ENCODE peak calls at places on chromosome 19, in seven cellular contexts. A is mammary epithelial cell, K is IMR-90, E is WERI-Rb-1, C is small intestine, F is astrocyte, B is thoracic aorta. M is an unnamed sample.

GRCh38 chr19:46776927-46777911 is 11.2 kb downstream of the SLC1A5 start:
- DNase-seq in A (no peak), K (no peak), E (peak), C (no peak), F (no peak), B (no peak), M (no peak)

GRCh38 chr19:42942187-42942789 is 5.3 kb upstream of the PSG7 start:
- DNase-seq in A (peak), K (peak), E (peak), C (no peak), F (peak), B (no peak), M (no peak)

GRCh38 chr19:15038304-15038703 is 11.0 kb upstream of the CASP14 start:
- DNase-seq in A (peak), K (no peak), E (no peak), C (no peak), F (no peak), B (no peak), M (peak)

GRCh38 chr19:46447824-46448223 is 19.1 kb upstream of the PNMA8C start:
- DNase-seq in A (no peak), K (no peak), E (no peak), C (no peak), F (no peak), B (no peak), M (no peak)

GRCh38 chr19:50564229-50565105 is 3.8 kb downstream of the LRRC4B start:
- DNase-seq in A (no peak), K (no peak), E (no peak), C (no peak), F (no peak), B (no peak), M (no peak)

GRCh38 chr19:45186509-45187334 is 8.1 kb downstream of the BLOC1S3 start:
- DNase-seq in A (no peak), K (peak), E (no peak), C (no peak), F (no peak), B (no peak), M (no peak)

GRCh38 chr19:45402469-45403070 is 2.3 kb downstream of the PPP1R13L start:
- DNase-seq in A (peak), K (no peak), E (no peak), C (peak), F (no peak), B (no peak), M (peak)

GRCh38 chr19:40596608-40597328 is 4.4 kb upstream of the LTBP4 start:
- DNase-seq in A (no peak), K (peak), E (peak), C (peak), F (no peak), B (no peak), M (no peak)

GRCh38 chr19:8571006-8571411 is 6.2 kb downstream of the MYO1F start:
- DNase-seq in A (no peak), K (peak), E (no peak), C (peak), F (peak), B (no peak), M (no peak)

GRCh38 chr19:5170329-5170745 is 170.3 kb downstream of the PTPRS start:
- DNase-seq in A (no peak), K (no peak), E (peak), C (peak), F (no peak), B (no peak), M (no peak)

GRCh38 chr19:5171711-5172110 is 168.9 kb downstream of the PTPRS start:
- DNase-seq in A (no peak), K (no peak), E (no peak), C (no peak), F (peak), B (no peak), M (no peak)

GRCh38 chr19:5165697-5166019 is 175.0 kb downstream of the PTPRS start:
- DNase-seq in A (no peak), K (no peak), E (no peak), C (no peak), F (no peak), B (no peak), M (no peak)

DNA sequence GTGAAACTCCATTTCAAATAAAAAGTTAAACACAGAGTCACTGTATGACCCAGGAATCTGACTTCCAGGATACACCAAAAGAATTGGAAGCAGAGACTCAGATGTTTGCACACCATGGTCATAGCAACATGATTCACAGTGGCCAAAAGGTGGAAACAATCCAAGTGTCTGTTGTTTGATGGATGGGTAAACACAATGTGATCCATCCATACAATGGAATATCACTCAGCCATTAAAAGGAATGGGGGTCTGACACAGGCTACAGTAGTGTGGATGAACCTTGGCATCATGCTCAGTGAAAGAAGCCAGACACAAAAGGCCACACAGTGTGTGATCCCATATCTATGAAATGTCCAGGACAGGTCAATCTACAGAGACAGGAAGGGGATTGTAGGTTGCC is 174.3 kb downstream of the PTPRS start:
- DNase-seq in A (peak), K (peak), E (no peak), C (no peak), F (peak), B (no peak), M (peak)
- H3K27ac ChIP-seq in A (no peak), K (no peak), E (no peak), C (no peak), F (no peak), B (no peak), M (no peak)

DNA sequence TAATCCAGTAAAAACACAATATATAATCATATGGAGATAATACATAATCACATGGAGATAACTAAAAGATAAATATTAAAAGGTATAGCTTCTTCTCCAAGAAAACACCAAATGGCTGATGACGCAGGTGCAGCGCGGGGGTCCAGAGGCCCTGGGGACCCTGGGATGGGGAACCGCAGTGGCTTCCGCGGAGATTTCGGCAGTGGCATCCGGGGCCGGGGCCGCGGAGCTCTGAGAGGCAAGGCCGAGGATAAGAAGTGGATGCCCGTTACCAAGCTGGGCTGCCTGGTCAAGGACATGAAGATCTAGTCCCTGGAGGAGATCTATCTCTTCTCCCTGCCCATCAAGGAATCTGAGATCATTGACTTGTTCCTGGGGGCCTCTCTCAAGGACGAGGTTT is 10.5 kb downstream of the ZNF44 start:
- DNase-seq in A (no peak), K (no peak), E (no peak), C (no peak), F (no peak), B (no peak), M (no peak)
- H3K27ac ChIP-seq in A (no peak), K (no peak), E (no peak), C (no peak), F (no peak), B (no peak), M (no peak)

DNA sequence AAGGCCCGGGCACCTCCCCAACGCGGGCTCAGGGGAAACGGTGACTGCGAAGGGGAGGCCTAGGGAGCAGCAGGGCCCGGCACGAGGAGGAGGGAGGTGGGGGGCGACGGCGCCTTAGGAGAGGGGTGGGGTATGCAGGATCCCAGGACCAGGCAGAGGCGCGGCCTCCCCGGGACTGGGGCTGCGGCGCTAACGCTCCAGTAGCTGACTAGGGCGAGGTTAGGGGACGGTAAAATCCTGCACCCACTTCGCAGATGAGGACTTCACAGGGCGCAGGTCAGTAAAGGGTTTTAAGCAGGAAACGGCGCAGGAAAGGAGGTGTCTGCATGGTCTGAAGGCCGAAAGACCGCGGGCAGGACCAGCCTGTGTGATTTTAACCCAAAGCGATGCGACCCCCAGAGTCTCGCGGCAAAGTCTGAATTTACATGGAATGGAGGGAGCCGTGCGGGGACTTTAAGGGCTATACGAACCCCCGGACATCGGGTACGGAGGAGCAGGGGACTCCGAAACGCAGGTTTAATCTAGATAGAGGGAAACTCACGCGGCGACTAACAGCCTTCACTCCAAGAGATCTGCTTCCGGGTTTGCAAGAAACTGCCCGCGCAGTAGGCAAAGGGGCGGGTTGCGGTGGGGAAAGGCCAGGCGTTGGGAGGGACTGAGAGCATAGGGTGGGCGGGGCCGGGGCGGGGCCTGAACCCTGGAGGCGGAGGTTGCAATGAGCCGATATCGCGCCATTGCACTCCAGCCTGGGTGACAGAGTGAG is at the start of gene ZNF665:
- DNase-seq in A (peak), K (peak), E (peak), C (peak), F (peak), B (peak), M (peak)
- H3K27ac ChIP-seq in A (peak), K (peak), E (peak), C (peak), F (peak), B (peak), M (peak)

GRCh38 chr19:1579222-1579621 is 11.1 kb upstream of the MEX3D start:
- DNase-seq in A (no peak), K (no peak), E (no peak), C (no peak), F (no peak), B (no peak), M (no peak)

GRCh38 chr19:1582201-1582600 is 10.5 kb downstream of the MBD3 start:
- DNase-seq in A (no peak), K (no peak), E (no peak), C (no peak), F (no peak), B (no peak), M (no peak)

GRCh38 chr19:1580957-1581356 is 11.7 kb downstream of the MBD3 start:
- DNase-seq in A (no peak), K (no peak), E (no peak), C (no peak), F (no peak), B (no peak), M (no peak)

GRCh38 chr19:1577929-1578618 is 9.9 kb upstream of the MEX3D start:
- DNase-seq in A (no peak), K (no peak), E (no peak), C (no peak), F (no peak), B (no peak), M (no peak)

DNA sequence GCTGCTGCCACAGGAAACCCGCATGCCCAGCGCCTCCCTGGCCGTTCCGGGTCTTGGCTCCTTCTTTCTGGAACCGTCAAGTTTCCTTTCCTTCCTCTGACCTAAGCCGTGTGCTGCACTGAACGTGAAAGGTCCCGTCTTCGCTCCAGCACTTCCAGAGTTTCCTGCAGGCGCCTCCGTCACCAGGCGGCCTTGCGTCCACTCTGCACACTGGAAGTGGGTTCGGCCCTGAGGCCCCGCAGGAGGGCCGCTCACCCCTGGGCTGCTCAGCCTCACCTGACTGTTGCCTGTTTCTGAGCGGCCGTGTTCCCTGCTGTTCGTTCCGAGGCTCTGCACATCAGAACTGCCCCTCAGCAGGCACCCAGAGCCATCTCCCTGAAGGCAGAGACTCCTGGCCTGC is 12.3 kb upstream of the MEX3D start:
- DNase-seq in A (no peak), K (no peak), E (no peak), C (no peak), F (no peak), B (no peak), M (no peak)
- H3K27ac ChIP-seq in A (no peak), K (no peak), E (no peak), C (no peak), F (no peak), B (no peak), M (no peak)

GRCh38 chr19:662207-662961 is 630 bp downstream of the RNF126 start:
- DNase-seq in A (peak), K (peak), E (peak), C (peak), F (peak), B (no peak), M (no peak)
- H3K27ac ChIP-seq in A (peak), K (peak), E (peak), C (peak), F (peak), B (peak), M (peak)

GRCh38 chr19:58572818-58573657 is at the start of gene MZF1:
- DNase-seq in A (peak), K (peak), E (peak), C (peak), F (peak), B (peak), M (peak)

GRCh38 chr19:58572026-58572817 is 913 bp downstream of the MZF1 start:
- DNase-seq in A (no peak), K (no peak), E (no peak), C (no peak), F (no peak), B (no peak), M (no peak)

GRCh38 chr19:58575183-58576041 is 2.3 kb upstream of the MZF1 start:
- DNase-seq in A (peak), K (peak), E (peak), C (peak), F (peak), B (peak), M (peak)

GRCh38 chr19:58571575-58571947 is 1.6 kb downstream of the MZF1 start:
- DNase-seq in A (no peak), K (no peak), E (no peak), C (no peak), F (no peak), B (no peak), M (no peak)

DNA sequence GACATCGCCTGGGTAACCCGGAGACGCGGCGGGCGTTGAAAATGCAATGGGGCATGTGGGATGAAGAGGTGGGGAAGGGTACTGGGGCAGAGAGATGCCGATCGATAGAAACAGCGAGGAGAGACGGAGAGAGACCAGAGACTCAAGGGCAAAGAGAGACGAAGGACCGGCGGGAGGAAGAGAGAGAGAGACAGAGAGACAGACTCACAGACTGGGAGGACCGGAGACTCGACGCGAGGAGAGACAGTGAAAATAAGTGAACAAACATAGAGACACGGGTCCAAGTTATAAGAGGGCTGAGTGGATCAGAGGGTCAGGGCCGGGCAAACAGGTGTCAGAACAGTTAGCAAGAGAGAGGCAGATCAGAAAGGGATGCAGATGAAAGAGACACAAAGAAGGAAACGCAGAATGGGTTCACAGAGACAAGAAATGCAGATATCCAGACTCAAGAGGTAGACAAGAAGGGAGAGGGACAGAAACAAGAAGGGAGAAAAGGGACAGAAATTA is 576 bp upstream of the MZF1 start:
- DNase-seq in A (no peak), K (no peak), E (no peak), C (no peak), F (no peak), B (no peak), M (no peak)
- H3K27ac ChIP-seq in A (peak), K (peak), E (peak), C (peak), F (peak), B (peak), M (peak)

GRCh38 chr19:1747285-1748114 is 5.8 kb upstream of the ONECUT3 start:
- DNase-seq in A (peak), K (peak), E (no peak), C (peak), F (peak), B (no peak), M (peak)

GRCh38 chr19:1745589-1746031 is 7.7 kb upstream of the ONECUT3 start:
- DNase-seq in A (no peak), K (no peak), E (no peak), C (no peak), F (no peak), B (no peak), M (no peak)

GRCh38 chr19:1748115-1748702 is 5.1 kb upstream of the ONECUT3 start:
- DNase-seq in A (no peak), K (no peak), E (no peak), C (peak), F (no peak), B (no peak), M (peak)

GRCh38 chr19:1744822-1745563 is 8.3 kb upstream of the ONECUT3 start:
- DNase-seq in A (no peak), K (no peak), E (no peak), C (no peak), F (no peak), B (no peak), M (no peak)

GRCh38 chr19:1746401-1747284 is 6.7 kb upstream of the ONECUT3 start:
- DNase-seq in A (peak), K (peak), E (no peak), C (peak), F (peak), B (no peak), M (peak)
- H3K27ac ChIP-seq in A (peak), K (no peak), E (no peak), C (no peak), F (no peak), B (no peak), M (peak)

DNA sequence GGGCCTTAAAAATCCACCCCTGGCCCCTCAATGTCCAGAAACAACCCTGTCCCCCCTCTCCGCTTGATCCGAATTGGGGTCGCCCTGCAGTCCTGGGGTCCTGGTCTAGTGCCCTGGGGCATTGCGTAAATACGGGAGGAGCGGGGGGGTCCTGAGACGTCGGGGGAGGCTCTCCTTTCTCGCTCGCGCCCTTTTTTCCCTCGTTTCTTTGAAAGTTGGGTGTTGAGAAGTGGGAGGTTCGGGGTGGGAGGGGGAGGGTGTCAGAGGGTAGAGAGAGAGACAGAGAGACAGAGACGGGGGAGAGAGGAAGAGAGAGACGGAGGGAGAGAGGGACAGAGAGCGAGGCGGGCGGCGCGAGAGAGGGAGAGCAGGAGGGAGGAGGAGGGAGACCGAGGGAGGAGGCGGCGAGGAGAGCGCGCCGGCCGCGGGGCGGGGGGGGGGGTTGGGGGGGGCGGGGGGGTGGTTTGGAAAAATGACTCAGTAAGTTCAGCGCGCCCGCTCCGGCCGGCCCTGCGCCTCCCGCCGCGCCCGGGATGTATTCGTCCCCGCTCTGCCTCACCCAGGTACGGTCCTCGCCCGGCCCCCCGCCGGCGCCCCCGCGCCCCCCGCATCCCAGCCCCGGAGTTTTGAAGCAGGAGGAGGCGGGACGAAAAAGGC is at the start of gene NFIC:
- DNase-seq in A (peak), K (peak), E (peak), C (peak), F (peak), B (no peak), M (no peak)
- H3K27ac ChIP-seq in A (peak), K (peak), E (peak), C (peak), F (peak), B (peak), M (peak)

M was measured in epithelial cell of prostate.